ENCODE peak calls at places on chromosomes 12 and 14, in seven cellular contexts. One of them, this sample, is unnamed.

GRCh38 chr14:45072121-45072520 is 11.8 kb upstream of the PRPF39 start:
- DNase-seq in right atrium auricular region: no peak
- DNase-seq in AG10803: no peak
- DNase-seq in cardiac muscle cell: no peak
- DNase-seq in astrocyte of the spinal cord: no peak
- DNase-seq in fibroblast of the aortic adventitia: no peak
- DNase-seq in HL-60: no peak
- DNase-seq in this sample: no peak

GRCh38 chr12:95733156-95733825 is 57.3 kb downstream of the NTN4 start:
- DNase-seq in right atrium auricular region: no peak
- DNase-seq in AG10803: peak; percentile 93
- DNase-seq in cardiac muscle cell: no peak
- DNase-seq in astrocyte of the spinal cord: peak; percentile 91
- DNase-seq in fibroblast of the aortic adventitia: peak; percentile 86
- DNase-seq in HL-60: no peak
- DNase-seq in this sample: peak; percentile 14

GRCh38 chr12:117279606-117280005 is 81.8 kb downstream of the NOS1 start:
- DNase-seq in right atrium auricular region: no peak
- DNase-seq in AG10803: no peak
- DNase-seq in cardiac muscle cell: no peak
- DNase-seq in astrocyte of the spinal cord: no peak
- DNase-seq in fibroblast of the aortic adventitia: no peak
- DNase-seq in HL-60: no peak
- DNase-seq in this sample: no peak

GRCh38 chr12:132189378-132190011 is 45.2 kb downstream of the NOC4L start:
- DNase-seq in right atrium auricular region: peak; percentile 86
- DNase-seq in AG10803: peak; percentile 85
- DNase-seq in cardiac muscle cell: peak; percentile 94
- DNase-seq in astrocyte of the spinal cord: peak; percentile 91
- DNase-seq in fibroblast of the aortic adventitia: peak; percentile 76
- DNase-seq in HL-60: peak; percentile 86
- DNase-seq in this sample: peak; percentile 93

GRCh38 chr12:120368789-120369475 is at the start of gene MSI1:
- DNase-seq in right atrium auricular region: no peak
- DNase-seq in AG10803: no peak
- DNase-seq in cardiac muscle cell: peak; percentile 68
- DNase-seq in astrocyte of the spinal cord: no peak
- DNase-seq in fibroblast of the aortic adventitia: no peak
- DNase-seq in HL-60: no peak
- DNase-seq in this sample: no peak

GRCh38 chr14:93045211-93045674 is 70.5 kb downstream of the ITPK1 start:
- DNase-seq in right atrium auricular region: no peak
- DNase-seq in AG10803: no peak
- DNase-seq in cardiac muscle cell: peak; percentile 84
- DNase-seq in astrocyte of the spinal cord: no peak
- DNase-seq in fibroblast of the aortic adventitia: no peak
- DNase-seq in HL-60: no peak
- DNase-seq in this sample: no peak

GRCh38 chr14:58298880-58299664 is 717 bp downstream of the ARID4A start:
- DNase-seq in right atrium auricular region: no peak
- DNase-seq in AG10803: no peak
- DNase-seq in cardiac muscle cell: peak; percentile 44
- DNase-seq in astrocyte of the spinal cord: no peak
- DNase-seq in fibroblast of the aortic adventitia: no peak
- DNase-seq in HL-60: peak; percentile 37
- DNase-seq in this sample: no peak

GRCh38 chr14:58272589-58273372 is 25.6 kb upstream of the ARID4A start:
- DNase-seq in right atrium auricular region: no peak
- DNase-seq in AG10803: peak; percentile 22
- DNase-seq in cardiac muscle cell: no peak
- DNase-seq in astrocyte of the spinal cord: peak; percentile 67
- DNase-seq in fibroblast of the aortic adventitia: peak; percentile 48
- DNase-seq in HL-60: peak; percentile 1
- DNase-seq in this sample: peak; percentile 52

GRCh38 chr12:89695830-89696229 is 12.8 kb downstream of the ATP2B1 start:
- DNase-seq in right atrium auricular region: no peak
- DNase-seq in AG10803: no peak
- DNase-seq in cardiac muscle cell: no peak
- DNase-seq in astrocyte of the spinal cord: no peak
- DNase-seq in fibroblast of the aortic adventitia: no peak
- DNase-seq in HL-60: no peak
- DNase-seq in this sample: no peak

GRCh38 chr12:70278945-70279344 is 35.7 kb downstream of the CNOT2 start:
- DNase-seq in right atrium auricular region: no peak
- DNase-seq in AG10803: no peak
- DNase-seq in cardiac muscle cell: no peak
- DNase-seq in astrocyte of the spinal cord: no peak
- DNase-seq in fibroblast of the aortic adventitia: no peak
- DNase-seq in HL-60: no peak
- DNase-seq in this sample: no peak

GRCh38 chr14:37196604-37197420 is 925 bp upstream of the MIPOL1 start:
- DNase-seq in right atrium auricular region: no peak
- DNase-seq in AG10803: no peak
- DNase-seq in cardiac muscle cell: no peak
- DNase-seq in astrocyte of the spinal cord: no peak
- DNase-seq in fibroblast of the aortic adventitia: no peak
- DNase-seq in HL-60: no peak
- DNase-seq in this sample: no peak

GRCh38 chr12:111450676-111451075 is 45.0 kb downstream of the SH2B3 start:
- DNase-seq in right atrium auricular region: peak; percentile 53
- DNase-seq in AG10803: no peak
- DNase-seq in cardiac muscle cell: no peak
- DNase-seq in astrocyte of the spinal cord: no peak
- DNase-seq in fibroblast of the aortic adventitia: no peak
- DNase-seq in HL-60: no peak
- DNase-seq in this sample: no peak

GRCh38 chr12:76863811-76864210 is 15.0 kb downstream of the CSRP2 start:
- DNase-seq in right atrium auricular region: no peak
- DNase-seq in AG10803: peak; percentile 92
- DNase-seq in cardiac muscle cell: no peak
- DNase-seq in astrocyte of the spinal cord: no peak
- DNase-seq in fibroblast of the aortic adventitia: no peak
- DNase-seq in HL-60: no peak
- DNase-seq in this sample: no peak

GRCh38 chr14:101494826-101495225 is 66.5 kb upstream of the DIO3 start:
- DNase-seq in right atrium auricular region: peak; percentile 16
- DNase-seq in AG10803: no peak
- DNase-seq in cardiac muscle cell: no peak
- DNase-seq in astrocyte of the spinal cord: no peak
- DNase-seq in fibroblast of the aortic adventitia: no peak
- DNase-seq in HL-60: no peak
- DNase-seq in this sample: no peak

GRCh38 chr12:61282790-61283575 is 977.2 kb upstream of the USP15 start:
- DNase-seq in right atrium auricular region: no peak
- DNase-seq in AG10803: no peak
- DNase-seq in cardiac muscle cell: no peak
- DNase-seq in astrocyte of the spinal cord: peak; percentile 12
- DNase-seq in fibroblast of the aortic adventitia: no peak
- DNase-seq in HL-60: no peak
- DNase-seq in this sample: no peak

GRCh38 chr14:65336191-65336591 is 76.3 kb upstream of the FUT8 start:
- DNase-seq in right atrium auricular region: no peak
- DNase-seq in AG10803: peak; percentile 77
- DNase-seq in cardiac muscle cell: no peak
- DNase-seq in astrocyte of the spinal cord: peak; percentile 58
- DNase-seq in fibroblast of the aortic adventitia: peak; percentile 69
- DNase-seq in HL-60: no peak
- DNase-seq in this sample: peak; percentile 53

GRCh38 chr12:55931317-55931779 is 386 bp downstream of the DGKA start:
- DNase-seq in right atrium auricular region: no peak
- DNase-seq in AG10803: no peak
- DNase-seq in cardiac muscle cell: no peak
- DNase-seq in astrocyte of the spinal cord: no peak
- DNase-seq in fibroblast of the aortic adventitia: no peak
- DNase-seq in HL-60: peak; percentile 22
- DNase-seq in this sample: no peak

GRCh38 chr12:72872488-72872887 is 600.3 kb downstream of the TRHDE start:
- DNase-seq in right atrium auricular region: no peak
- DNase-seq in AG10803: no peak
- DNase-seq in cardiac muscle cell: no peak
- DNase-seq in astrocyte of the spinal cord: no peak
- DNase-seq in fibroblast of the aortic adventitia: no peak
- DNase-seq in HL-60: no peak
- DNase-seq in this sample: no peak

GRCh38 chr14:89270439-89271227 is 146.4 kb downstream of the FOXN3 start:
- DNase-seq in right atrium auricular region: no peak
- DNase-seq in AG10803: no peak
- DNase-seq in cardiac muscle cell: no peak
- DNase-seq in astrocyte of the spinal cord: no peak
- DNase-seq in fibroblast of the aortic adventitia: no peak
- DNase-seq in HL-60: no peak
- DNase-seq in this sample: no peak

GRCh38 chr14:93926209-93926872 is 803 bp upstream of the FAM181A start:
- DNase-seq in right atrium auricular region: no peak
- DNase-seq in AG10803: no peak
- DNase-seq in cardiac muscle cell: no peak
- DNase-seq in astrocyte of the spinal cord: no peak
- DNase-seq in fibroblast of the aortic adventitia: no peak
- DNase-seq in HL-60: no peak
- DNase-seq in this sample: no peak

GRCh38 chr12:13504074-13504473 is 307.5 kb downstream of the EMP1 start:
- DNase-seq in right atrium auricular region: no peak
- DNase-seq in AG10803: peak; percentile 5
- DNase-seq in cardiac muscle cell: no peak
- DNase-seq in astrocyte of the spinal cord: peak; percentile 46
- DNase-seq in fibroblast of the aortic adventitia: peak; percentile 22
- DNase-seq in HL-60: no peak
- DNase-seq in this sample: no peak

GRCh38 chr12:52914722-52915121 is 9.8 kb upstream of the KRT8 start:
- DNase-seq in right atrium auricular region: no peak
- DNase-seq in AG10803: no peak
- DNase-seq in cardiac muscle cell: no peak
- DNase-seq in astrocyte of the spinal cord: no peak
- DNase-seq in fibroblast of the aortic adventitia: no peak
- DNase-seq in HL-60: no peak
- DNase-seq in this sample: no peak

GRCh38 chr12:122834921-122835692 is at the start of gene HIP1R:
- DNase-seq in right atrium auricular region: no peak
- DNase-seq in AG10803: no peak
- DNase-seq in cardiac muscle cell: peak; percentile 68
- DNase-seq in astrocyte of the spinal cord: peak; percentile 48
- DNase-seq in fibroblast of the aortic adventitia: no peak
- DNase-seq in HL-60: no peak
- DNase-seq in this sample: peak; percentile 12

GRCh38 chr14:93546642-93547041 is 115.9 kb downstream of the UNC79 start:
- DNase-seq in right atrium auricular region: no peak
- DNase-seq in AG10803: no peak
- DNase-seq in cardiac muscle cell: no peak
- DNase-seq in astrocyte of the spinal cord: no peak
- DNase-seq in fibroblast of the aortic adventitia: no peak
- DNase-seq in HL-60: no peak
- DNase-seq in this sample: no peak

GRCh38 chr12:76277480-76277879 is 70.7 kb downstream of the BBS10 start:
- DNase-seq in right atrium auricular region: no peak
- DNase-seq in AG10803: peak; percentile 81
- DNase-seq in cardiac muscle cell: no peak
- DNase-seq in astrocyte of the spinal cord: peak; percentile 87
- DNase-seq in fibroblast of the aortic adventitia: peak; percentile 80
- DNase-seq in HL-60: no peak
- DNase-seq in this sample: peak; percentile 74

GRCh38 chr14:24436355-24437019 is 6.1 kb downstream of the SDR39U1 start:
- DNase-seq in right atrium auricular region: no peak
- DNase-seq in AG10803: peak; percentile 79
- DNase-seq in cardiac muscle cell: peak; percentile 62
- DNase-seq in astrocyte of the spinal cord: peak; percentile 79
- DNase-seq in fibroblast of the aortic adventitia: peak; percentile 91
- DNase-seq in HL-60: peak; percentile 45
- DNase-seq in this sample: peak; percentile 87
- H3K4me3 ChIP-seq in right atrium auricular region: no peak overlapping the region
- H3K4me3 ChIP-seq in AG10803: no peak overlapping the region
- H3K4me3 ChIP-seq in cardiac muscle cell: no peak overlapping the region
- H3K4me3 ChIP-seq in astrocyte of the spinal cord: no peak overlapping the region
- H3K4me3 ChIP-seq in fibroblast of the aortic adventitia: no peak overlapping the region
- H3K4me3 ChIP-seq in HL-60: no peak overlapping the region
- H3K4me3 ChIP-seq in this sample: no peak overlapping the region

GRCh38 chr12:43758728-43759563 is at the start of the genes IRAK4 and PUS7L:
- DNase-seq in right atrium auricular region: peak; percentile 97
- DNase-seq in AG10803: peak; percentile 96
- DNase-seq in cardiac muscle cell: no peak
- DNase-seq in astrocyte of the spinal cord: peak; percentile 98
- DNase-seq in fibroblast of the aortic adventitia: peak; percentile 97
- DNase-seq in HL-60: peak; percentile 96
- DNase-seq in this sample: peak; percentile 98
- TF ChIP-seq CTCF in right atrium auricular region: peak; percentile 55
- TF ChIP-seq CTCF in AG10803: peak; percentile 44
- TF ChIP-seq CTCF in cardiac muscle cell: peak; percentile 58
- TF ChIP-seq CTCF in astrocyte of the spinal cord: peak; percentile 55
- TF ChIP-seq CTCF in fibroblast of the aortic adventitia: peak; percentile 56
- TF ChIP-seq CTCF in HL-60: peak; percentile 7
- TF ChIP-seq CTCF in this sample: peak; percentile 40

GRCh38 chr14:98137626-98138025 is 1134.4 kb downstream of the BCL11B start:
- DNase-seq in right atrium auricular region: no peak
- DNase-seq in AG10803: peak; percentile 20
- DNase-seq in cardiac muscle cell: no peak
- DNase-seq in astrocyte of the spinal cord: no peak
- DNase-seq in fibroblast of the aortic adventitia: no peak
- DNase-seq in HL-60: no peak
- DNase-seq in this sample: no peak
- H3K4me3 ChIP-seq in right atrium auricular region: no peak overlapping the region
- H3K4me3 ChIP-seq in AG10803: no peak overlapping the region
- H3K4me3 ChIP-seq in cardiac muscle cell: no peak overlapping the region
- H3K4me3 ChIP-seq in astrocyte of the spinal cord: no peak overlapping the region
- H3K4me3 ChIP-seq in fibroblast of the aortic adventitia: no peak overlapping the region
- H3K4me3 ChIP-seq in HL-60: no peak overlapping the region
- H3K4me3 ChIP-seq in this sample: no peak overlapping the region

GRCh38 chr14:100421756-100422470 is 98.8 kb downstream of the SLC25A47 start:
- DNase-seq in right atrium auricular region: no peak
- DNase-seq in AG10803: no peak
- DNase-seq in cardiac muscle cell: no peak
- DNase-seq in astrocyte of the spinal cord: no peak
- DNase-seq in fibroblast of the aortic adventitia: no peak
- DNase-seq in HL-60: no peak
- DNase-seq in this sample: no peak

GRCh38 chr14:100416921-100417451 is 93.8 kb downstream of the SLC25A47 start:
- DNase-seq in right atrium auricular region: no peak
- DNase-seq in AG10803: peak; percentile 66
- DNase-seq in cardiac muscle cell: no peak
- DNase-seq in astrocyte of the spinal cord: peak; percentile 66
- DNase-seq in fibroblast of the aortic adventitia: peak; percentile 55
- DNase-seq in HL-60: no peak
- DNase-seq in this sample: peak; percentile 29

GRCh38 chr14:100417466-100417865 is 94.3 kb downstream of the SLC25A47 start:
- DNase-seq in right atrium auricular region: peak; percentile 61
- DNase-seq in AG10803: peak; percentile 88
- DNase-seq in cardiac muscle cell: peak; percentile 64
- DNase-seq in astrocyte of the spinal cord: peak; percentile 94
- DNase-seq in fibroblast of the aortic adventitia: peak; percentile 88
- DNase-seq in HL-60: no peak
- DNase-seq in this sample: peak; percentile 91

GRCh38 chr14:100422556-100423420 is 99.6 kb downstream of the SLC25A47 start:
- DNase-seq in right atrium auricular region: no peak
- DNase-seq in AG10803: peak; percentile 46
- DNase-seq in cardiac muscle cell: no peak
- DNase-seq in astrocyte of the spinal cord: peak; percentile 89
- DNase-seq in fibroblast of the aortic adventitia: peak; percentile 33
- DNase-seq in HL-60: no peak
- DNase-seq in this sample: no peak

DNA sequence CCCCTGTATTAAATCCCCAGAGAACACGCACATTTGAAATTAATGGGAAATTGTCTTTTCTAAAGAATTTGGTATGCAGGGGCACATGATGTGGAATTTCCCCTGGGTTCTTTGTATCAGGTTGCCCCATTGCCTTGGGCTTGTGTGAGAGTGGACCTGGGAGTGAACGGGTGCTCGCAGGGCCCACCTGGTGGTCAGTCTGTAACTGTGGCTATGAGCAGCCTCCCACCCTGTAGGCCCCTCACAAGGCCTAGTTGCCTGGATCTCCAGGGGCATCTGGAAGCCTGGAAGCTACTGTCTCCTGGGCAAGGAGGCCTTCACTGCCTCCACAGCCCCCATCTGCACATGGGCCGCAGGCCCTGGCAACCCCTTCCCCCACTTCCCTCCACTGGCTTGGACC is 96.7 kb downstream of the SLC25A47 start:
- DNase-seq in right atrium auricular region: no peak
- DNase-seq in AG10803: no peak
- DNase-seq in cardiac muscle cell: no peak
- DNase-seq in astrocyte of the spinal cord: no peak
- DNase-seq in fibroblast of the aortic adventitia: no peak
- DNase-seq in HL-60: no peak
- DNase-seq in this sample: no peak
- TF ChIP-seq CTCF in right atrium auricular region: no peak
- TF ChIP-seq CTCF in AG10803: no peak
- TF ChIP-seq CTCF in cardiac muscle cell: peak; percentile 10
- TF ChIP-seq CTCF in astrocyte of the spinal cord: peak; percentile 22
- TF ChIP-seq CTCF in fibroblast of the aortic adventitia: no peak
- TF ChIP-seq CTCF in HL-60: no peak
- TF ChIP-seq CTCF in this sample: no peak

This sample was measured in fibroblast of pulmonary artery.